ENCODE peak calls at places on chromosomes 6 and 20, in six cellular contexts. F is neural progenitor cell; X is HS-5; W is activated CD8-positive, alpha-beta memory T cell treated with anti-CD3 and anti-CD28 coated beads, Interleukin-2, amount 50 U/mL, for 48 hours; B is AG09309; Y is AG10803. V is an unnamed sample.

GRCh38 chr20:50348118-50348517 is 157.5 kb downstream of the CEBPB start:
- DNase-seq in F (no peak), X (no peak), W (no peak), B (no peak), Y (no peak), V (no peak)

GRCh38 chr20:49519212-49519712 is 36.8 kb upstream of the KCNB1 start:
- DNase-seq in F (no peak), X (no peak), W (no peak), B (no peak), Y (no peak), V (no peak)

GRCh38 chr6:34570066-34570833 is 14.1 kb upstream of the SPDEF start:
- DNase-seq in F (no peak), X (no peak), W (no peak), B (no peak), Y (no peak), V (no peak)

GRCh38 chr6:17408081-17408480 is 14.7 kb downstream of the CAP2 start:
- DNase-seq in F (no peak), X (no peak), W (no peak), B (no peak), Y (peak), V (no peak)

GRCh38 chr6:68533339-68533795 is 101.7 kb upstream of the ADGRB3 start:
- DNase-seq in F (no peak), X (no peak), W (no peak), B (no peak), Y (no peak), V (no peak)

GRCh38 chr6:71387179-71387578 is 98.6 kb downstream of the OGFRL1 start:
- DNase-seq in F (no peak), X (no peak), W (no peak), B (peak), Y (peak), V (no peak)

GRCh38 chr6:165659945-165660862 is 2.8 kb downstream of the PDE10A start:
- DNase-seq in F (peak), X (no peak), W (no peak), B (no peak), Y (no peak), V (no peak)

GRCh38 chr6:34680802-34681515 is 15.6 kb downstream of the ILRUN start:
- DNase-seq in F (no peak), X (no peak), W (no peak), B (no peak), Y (peak), V (no peak)

GRCh38 chr6:135576055-135576454 is 78.5 kb upstream of the AHI1 start:
- DNase-seq in F (no peak), X (peak), W (no peak), B (peak), Y (peak), V (no peak)

GRCh38 chr6:33925869-33926268 is 122.1 kb upstream of the MLN start:
- DNase-seq in F (no peak), X (no peak), W (no peak), B (no peak), Y (no peak), V (no peak)

GRCh38 chr20:22920898-22921297 is 114.2 kb upstream of the SSTR4 start:
- DNase-seq in F (no peak), X (no peak), W (no peak), B (no peak), Y (no peak), V (no peak)

GRCh38 chr20:18523066-18523465 is 15.3 kb downstream of the SEC23B start:
- DNase-seq in F (no peak), X (no peak), W (no peak), B (no peak), Y (no peak), V (no peak)

GRCh38 chr20:5160882-5161281 is 34.1 kb downstream of the CDS2 start:
- DNase-seq in F (no peak), X (no peak), W (no peak), B (no peak), Y (no peak), V (no peak)

GRCh38 chr6:131255911-131256310 is 120.6 kb downstream of the AKAP7 start:
- DNase-seq in F (no peak), X (no peak), W (no peak), B (no peak), Y (no peak), V (no peak)

GRCh38 chr20:10637062-10637559 is 36.7 kb downstream of the JAG1 start:
- DNase-seq in F (no peak), X (no peak), W (no peak), B (no peak), Y (peak), V (no peak)

GRCh38 chr6:15464211-15464725 is 198.6 kb downstream of the DTNBP1 start:
- DNase-seq in F (peak), X (no peak), W (peak), B (no peak), Y (peak), V (peak)

GRCh38 chr20:62609170-62609786 is 33.0 kb upstream of the SLCO4A1 start:
- DNase-seq in F (no peak), X (no peak), W (no peak), B (no peak), Y (no peak), V (no peak)

GRCh38 chr6:36863670-36864540 is 10.7 kb downstream of the PPIL1 start:
- DNase-seq in F (peak), X (no peak), W (peak), B (no peak), Y (no peak), V (no peak)

GRCh38 chr20:50724851-50725721 is 6.3 kb upstream of the PARD6B start:
- DNase-seq in F (peak), X (peak), W (peak), B (peak), Y (peak), V (peak)

GRCh38 chr6:12051861-12052368 is 39.8 kb downstream of the HIVEP1 start:
- DNase-seq in F (no peak), X (no peak), W (no peak), B (peak), Y (peak), V (no peak)

GRCh38 chr20:44412402-44413144 is 57.1 kb downstream of the HNF4A start:
- DNase-seq in F (no peak), X (no peak), W (no peak), B (no peak), Y (no peak), V (no peak)

GRCh38 chr6:30091577-30092381 is 16.2 kb upstream of the RNF39 start:
- DNase-seq in F (no peak), X (peak), W (no peak), B (peak), Y (peak), V (peak)

GRCh38 chr20:53331151-53331973 is 262.3 kb downstream of the ZNF217 start:
- DNase-seq in F (no peak), X (peak), W (no peak), B (no peak), Y (peak), V (peak)

GRCh38 chr6:32114853-32115252 is 5.7 kb upstream of the TNXB start:
- DNase-seq in F (no peak), X (peak), W (no peak), B (no peak), Y (peak), V (peak)

GRCh38 chr6:41489284-41489851 is 56.8 kb upstream of the FOXP4 start:
- DNase-seq in F (no peak), X (no peak), W (no peak), B (no peak), Y (peak), V (no peak)

GRCh38 chr6:116392158-116393032 is 21.6 kb downstream of the DSE start:
- DNase-seq in F (no peak), X (no peak), W (no peak), B (no peak), Y (no peak), V (no peak)

GRCh38 chr6:13915566-13916229 is 9.1 kb upstream of the RNF182 start:
- DNase-seq in F (peak), X (no peak), W (no peak), B (no peak), Y (no peak), V (no peak)

GRCh38 chr20:49483706-49484101 is 1.2 kb upstream of the KCNB1 start:
- DNase-seq in F (peak), X (no peak), W (no peak), B (no peak), Y (no peak), V (no peak)

GRCh38 chr6:133567656-133568055 is 321.3 kb upstream of the TCF21 start:
- DNase-seq in F (no peak), X (no peak), W (no peak), B (no peak), Y (peak), V (no peak)

GRCh38 chr20:1434571-1435336 is 31.9 kb downstream of the NSFL1C start:
- DNase-seq in F (no peak), X (peak), W (peak), B (peak), Y (peak), V (peak)

GRCh38 chr6:51719297-51719696 is 368.1 kb downstream of the PKHD1 start:
- DNase-seq in F (no peak), X (no peak), W (no peak), B (no peak), Y (no peak), V (no peak)